ENCODE peak calls at places on chromosome 3, in six cellular contexts. U is trophoblast cell, W is H9, P is IMR-90, G is neuronal stem cell, V is mesenchymal stem cell. J is an unnamed sample.

GRCh38 chr3:181885868-181886630 is 174.3 kb downstream of the SOX2 start:
- DNase-seq in V (no peak), W (no peak), G (no peak), U (no peak), P (no peak), J (no peak)

GRCh38 chr3:23761440-23761896 is 44.3 kb upstream of the UBE2E1 start:
- DNase-seq in U (peak; percentile 62), W (peak; percentile 66), P (peak; percentile 55), G (no peak), V (peak; percentile 67), J (no peak)

GRCh38 chr3:125077864-125078263 is 22.1 kb upstream of the HEG1 start:
- DNase-seq in W (no peak), G (no peak), V (no peak), U (no peak), P (no peak), J (no peak)

GRCh38 chr3:52230461-52230860 is 5.0 kb upstream of the TLR9 start:
- DNase-seq in U (no peak), G (no peak), P (no peak), V (no peak), W (no peak), J (no peak)

GRCh38 chr3:27532931-27533607 is 48.9 kb upstream of the SLC4A7 start:
- DNase-seq in U (peak; percentile 63), W (peak; percentile 50), V (peak; percentile 38), P (peak; percentile 45), G (no peak), J (no peak)

GRCh38 chr3:16587047-16587702 is 18.0 kb downstream of the DAZL start:
- DNase-seq in V (no peak), W (no peak), P (peak; percentile 5), G (no peak), U (no peak), J (no peak)

GRCh38 chr3:50600141-50600753 is 11.3 kb downstream of the CISH start:
- DNase-seq in G (no peak), V (no peak), U (no peak), W (no peak), P (no peak), J (no peak)

GRCh38 chr3:159898147-159898546 is 90.5 kb upstream of the IL12A start:
- DNase-seq in G (no peak), P (no peak), W (no peak), V (no peak), U (no peak), J (no peak)

GRCh38 chr3:90011136-90011535 is 903.7 kb downstream of the EPHA3 start:
- DNase-seq in P (no peak), G (no peak), U (no peak), V (peak; percentile 28), W (no peak), J (no peak)

GRCh38 chr3:30355622-30356021 is 250.8 kb upstream of the TGFBR2 start:
- DNase-seq in U (no peak), G (no peak), W (no peak), V (no peak), P (peak; percentile 16), J (no peak)

GRCh38 chr3:195870442-195870841 is 37.9 kb downstream of the TNK2 start:
- DNase-seq in U (peak; percentile 73), G (no peak), V (no peak), P (no peak), W (no peak), J (no peak)

GRCh38 chr3:157442729-157443128 is 6.1 kb downstream of the PTX3 start:
- DNase-seq in W (no peak), P (peak; percentile 47), U (no peak), G (no peak), V (peak; percentile 44), J (no peak)

GRCh38 chr3:187360523-187361060 is 7.6 kb upstream of the RTP4 start:
- DNase-seq in U (no peak), W (no peak), V (no peak), P (no peak), G (no peak), J (no peak)

GRCh38 chr3:133097214-133097613 is 59.0 kb downstream of the TMEM108 start:
- DNase-seq in V (no peak), P (peak; percentile 57), W (no peak), U (no peak), G (no peak), J (no peak)

DNA sequence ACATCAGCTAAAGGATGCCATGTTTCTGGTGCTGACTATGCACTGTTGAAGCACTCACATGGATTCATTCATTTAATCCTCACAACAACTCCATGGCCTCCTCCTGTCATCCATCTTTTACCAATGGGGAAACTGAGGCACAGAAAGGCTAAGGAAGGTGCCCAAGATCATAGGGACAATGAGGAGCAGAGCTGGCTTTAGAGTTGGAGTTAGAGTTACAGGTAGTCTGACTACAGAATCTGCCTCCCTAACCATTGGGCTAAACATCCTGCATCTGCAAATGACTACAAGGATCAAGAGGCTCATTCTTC is 111.5 kb downstream of the IQSEC1 start:
- DNase-seq in G (no peak), P (no peak), U (no peak), V (no peak), W (no peak), J (no peak)
- H3K79me1 ChIP-seq in G (peaks cover 6% of the 10 kb centered on the region), P (peaks cover 46% of the 10 kb centered on the region), U (no peaks in the 10 kb centered on the region), V (peaks cover 74% of the 10 kb centered on the region), W (peaks cover 9% of the 10 kb centered on the region), J (peaks cover 45% of the 10 kb centered on the region)

DNA sequence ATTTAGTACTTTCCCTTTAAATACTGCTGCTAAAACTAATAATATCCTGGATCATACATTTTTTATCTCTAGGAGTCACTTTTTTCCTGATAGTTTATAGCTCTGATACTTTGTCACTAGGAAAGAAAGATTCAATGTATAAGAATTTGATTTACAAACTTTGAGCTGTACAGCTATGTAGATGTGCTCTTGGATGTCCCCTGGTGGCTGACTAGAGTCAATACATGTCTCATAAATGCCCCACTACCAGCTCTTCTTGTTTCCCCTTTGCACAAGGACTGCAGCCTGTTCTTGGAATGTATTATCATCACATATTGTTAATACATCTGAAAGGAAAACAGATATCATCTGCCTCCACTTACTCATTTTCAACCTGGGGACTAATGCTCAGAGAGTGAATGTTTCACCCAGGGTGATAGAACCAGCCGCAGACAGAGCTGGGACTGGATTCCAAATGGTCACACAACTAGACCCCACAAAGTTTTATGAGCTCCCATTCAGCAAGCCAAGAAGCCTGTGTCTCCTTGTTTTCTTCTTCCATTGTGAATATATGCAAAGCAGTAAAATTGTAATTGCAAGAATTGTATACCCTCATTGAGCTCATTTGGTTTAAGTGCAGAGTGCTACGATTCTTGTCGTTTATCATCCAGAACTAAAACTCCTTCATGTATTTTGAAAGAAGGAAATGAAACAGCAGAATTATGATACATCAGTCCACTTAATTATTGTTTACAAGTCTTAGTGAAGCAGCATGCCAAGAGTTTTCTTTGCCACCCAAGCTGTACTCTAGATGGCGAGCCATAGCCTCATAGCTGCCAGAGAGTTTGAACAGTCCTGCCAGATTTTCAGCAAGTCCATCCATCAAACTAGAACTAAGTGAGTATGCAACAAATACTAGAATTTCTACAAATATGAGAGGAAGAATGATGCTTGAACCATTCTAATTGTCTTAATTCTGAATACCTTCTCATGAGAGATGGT is 261.6 kb upstream of the LMCD1 start:
- DNase-seq in G (peak; percentile 41), U (peak; percentile 73), V (peak; percentile 62), W (peak; percentile 32), P (peak; percentile 59), J (peak; percentile 49)
- H3K14ac ChIP-seq in G (no peak overlapping the region), U (no peak overlapping the region), V (no peak overlapping the region), W (no peak overlapping the region), P (no peak overlapping the region), J (no peak overlapping the region)

GRCh38 chr3:46955801-46956259 is 20.7 kb downstream of the CCDC12 start:
- DNase-seq in G (no peak), U (no peak), V (peak; percentile 17), W (no peak), P (peak; percentile 42), J (no peak)
- H3K79me1 ChIP-seq in G (peaks cover 3% of the 10 kb centered on the region), U (peaks cover 3% of the 10 kb centered on the region), V (peaks cover 4% of the 10 kb centered on the region), W (peaks cover 16% of the 10 kb centered on the region), P (peaks cover 43% of the 10 kb centered on the region), J (peaks cover 54% of the 10 kb centered on the region)

DNA sequence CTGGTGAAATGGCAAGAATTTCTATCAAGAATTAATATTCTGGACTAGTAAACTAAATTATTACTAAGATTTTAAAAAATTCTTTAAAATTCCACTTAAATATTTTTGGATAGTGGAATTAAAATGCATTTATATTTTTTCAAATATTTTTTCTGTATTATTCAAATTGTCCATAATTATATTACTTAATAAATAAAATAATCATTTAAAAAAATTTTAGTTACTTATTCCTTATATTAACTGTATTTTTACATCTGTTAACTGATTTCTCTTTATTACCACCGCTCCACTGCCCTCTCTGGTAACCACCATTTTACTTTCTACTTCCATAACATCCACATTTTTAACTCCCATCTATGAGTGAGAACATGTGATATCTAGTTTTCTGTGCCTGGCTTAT is 828.4 kb downstream of the VGLL3 start:
- DNase-seq in W (no peak), G (no peak), U (no peak), P (no peak), V (no peak), J (no peak)
- H3K14ac ChIP-seq in W (no peak overlapping the region), G (no peak overlapping the region), U (no peak overlapping the region), P (no peak overlapping the region), V (no peak overlapping the region), J (no peak overlapping the region)

GRCh38 chr3:185144784-185145183 is 8.1 kb downstream of the C3orf70 start:
- DNase-seq in V (no peak), W (no peak), U (no peak), G (no peak), P (no peak), J (no peak)
- H3K79me1 ChIP-seq in V (no peaks in the 10 kb centered on the region), W (no peaks in the 10 kb centered on the region), U (no peaks in the 10 kb centered on the region), G (no peaks in the 10 kb centered on the region), P (no peaks in the 10 kb centered on the region), J (no peaks in the 10 kb centered on the region)

GRCh38 chr3:59772416-59773408 is 722.9 kb upstream of the CFAP20DC start:
- DNase-seq in U (no peak), W (no peak), P (no peak), V (no peak), G (no peak), J (no peak)
- H3K14ac ChIP-seq in U (no peak overlapping the region), W (no peak overlapping the region), P (peak overlapping the region; percentile 65), V (no peak overlapping the region), G (no peak overlapping the region), J (no peak overlapping the region)

GRCh38 chr3:123075359-123075758 is 8.5 kb downstream of the PDIA5 start:
- DNase-seq in W (no peak), P (no peak), G (no peak), U (peak; percentile 47), V (peak; percentile 47), J (no peak)
- H3K79me1 ChIP-seq in W (peaks cover 7% of the 10 kb centered on the region), P (peaks cover 32% of the 10 kb centered on the region), G (no peaks in the 10 kb centered on the region), U (no peaks in the 10 kb centered on the region), V (peaks cover 21% of the 10 kb centered on the region), J (peaks cover 13% of the 10 kb centered on the region)

DNA sequence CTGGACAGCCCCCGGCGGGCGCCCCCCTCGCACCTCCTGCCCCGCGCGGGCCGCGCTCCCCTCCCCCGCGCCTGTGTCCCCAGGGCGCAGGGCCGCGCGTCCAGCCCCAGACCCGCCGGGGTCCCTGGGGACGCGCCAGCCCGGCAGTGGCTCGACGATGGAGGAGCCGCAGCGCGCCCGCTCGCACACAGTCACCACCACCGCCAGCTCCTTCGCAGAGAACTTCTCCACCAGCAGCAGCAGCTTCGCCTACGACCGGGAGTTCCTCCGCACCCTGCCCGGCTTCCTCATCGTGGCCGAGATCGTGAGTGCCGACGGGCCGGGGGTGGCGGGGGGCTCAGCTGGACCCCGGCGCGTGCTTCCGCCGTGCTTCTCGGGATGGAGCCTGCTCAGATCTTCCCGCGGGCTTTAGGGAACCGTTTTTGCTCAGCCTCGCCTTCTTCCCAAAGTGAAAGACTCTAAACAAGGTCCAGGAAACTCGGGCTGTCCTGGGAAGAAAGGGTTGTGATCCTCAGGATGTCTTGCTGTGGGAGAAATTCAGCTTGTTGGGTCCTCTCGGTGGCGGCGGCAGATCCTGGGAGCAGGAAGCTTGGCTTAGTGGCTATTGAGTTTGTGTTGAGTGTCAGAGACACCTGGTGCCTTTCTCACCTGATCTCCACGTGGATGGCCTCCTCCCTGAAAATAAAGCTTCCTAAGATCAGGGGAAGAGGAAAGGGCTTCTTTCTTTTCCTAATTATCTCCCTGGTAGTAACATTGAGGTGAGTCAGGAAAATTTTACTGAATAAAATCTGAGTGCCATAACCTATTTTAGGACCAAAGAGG is 547 bp downstream of the CMTM8 start:
- DNase-seq in P (peak; percentile 10), V (peak; percentile 38), G (no peak), U (peak; percentile 50), W (peak; percentile 58), J (no peak)
- H3K14ac ChIP-seq in P (no peak overlapping the region), V (no peak overlapping the region), G (peak overlapping the region; percentile 4), U (no peak overlapping the region), W (no peak overlapping the region), J (no peak overlapping the region)